ENCODE peak calls at places on chromosomes 1 and 21, in four cellular contexts. B, Q, M and L are unnamed samples.

GRCh38 chr1:66207484-66207883 is 326.5 kb upstream of the SGIP1 start:
- DNase-seq in M (peak; percentile 81), Q (no peak), B (no peak), L (no peak)

GRCh38 chr21:45209685-45210284 is 77.9 kb downstream of the POFUT2 start:
- DNase-seq in Q (no peak), M (no peak), B (no peak), L (no peak)

GRCh38 chr1:63710776-63711175 is 63.0 kb upstream of the ROR1 start:
- DNase-seq in Q (no peak), B (no peak), M (no peak), L (no peak)

GRCh38 chr1:178870944-178871343 is at the start of gene ANGPTL1:
- DNase-seq in Q (peak; percentile 4), B (no peak), M (peak; percentile 68), L (no peak)

GRCh38 chr1:243254233-243254926 is 701 bp downstream of the CEP170 start:
- DNase-seq in B (peak; percentile 53), M (peak; percentile 73), Q (peak; percentile 54), L (peak; percentile 35)

GRCh38 chr1:230788561-230789275 is 41.5 kb downstream of the CAPN9 start:
- DNase-seq in Q (no peak), M (no peak), B (no peak), L (no peak)

GRCh38 chr1:6268431-6268830 is 7.5 kb upstream of the GPR153 start:
- DNase-seq in B (no peak), M (no peak), Q (no peak), L (no peak)

GRCh38 chr1:178684542-178685000 is 40.5 kb upstream of the RALGPS2 start:
- DNase-seq in B (no peak), M (peak; percentile 94), Q (no peak), L (no peak)

GRCh38 chr1:27137022-27137542 is 17.8 kb downstream of the SLC9A1 start:
- DNase-seq in M (no peak), Q (no peak), B (no peak), L (no peak)

GRCh38 chr1:180598333-180598979 is 33.4 kb upstream of the XPR1 start:
- DNase-seq in Q (no peak), M (peak; percentile 44), B (no peak), L (no peak)

GRCh38 chr1:225772848-225773247 is 4.8 kb upstream of the SRP9 start:
- DNase-seq in Q (no peak), B (no peak), M (no peak), L (no peak)

GRCh38 chr1:208065862-208066261 is 154.9 kb upstream of the CD34 start:
- DNase-seq in M (peak; percentile 59), B (no peak), Q (no peak), L (no peak)

GRCh38 chr1:223331929-223332328 is 32.0 kb downstream of the SUSD4 start:
- DNase-seq in M (peak; percentile 89), Q (no peak), B (no peak), L (no peak)

GRCh38 chr1:27120849-27121248 is 34.1 kb downstream of the SLC9A1 start:
- DNase-seq in Q (no peak), B (no peak), M (no peak), L (no peak)

GRCh38 chr1:179082308-179083030 is 599 bp downstream of the TOR3A start:
- DNase-seq in Q (peak; percentile 47), M (no peak), B (peak; percentile 31), L (no peak)

GRCh38 chr1:184810735-184811316 is 56.2 kb upstream of the EDEM3 start:
- DNase-seq in B (peak; percentile 75), Q (no peak), M (no peak), L (no peak)

GRCh38 chr1:114554577-114554976 is 26.8 kb downstream of the BCAS2 start:
- DNase-seq in M (no peak), Q (no peak), B (no peak), L (no peak)

GRCh38 chr1:181846001-181846645 is 215.4 kb downstream of the ZNF648 start:
- DNase-seq in M (no peak), Q (no peak), B (no peak), L (no peak)

GRCh38 chr1:225908773-225909172 is 15.3 kb downstream of the PYCR2 start:
- DNase-seq in M (no peak), Q (no peak), B (no peak), L (no peak)

GRCh38 chr1:234276389-234276788 is 96.9 kb upstream of the COA6 start:
- DNase-seq in B (no peak), M (no peak), Q (no peak), L (no peak)

DNA sequence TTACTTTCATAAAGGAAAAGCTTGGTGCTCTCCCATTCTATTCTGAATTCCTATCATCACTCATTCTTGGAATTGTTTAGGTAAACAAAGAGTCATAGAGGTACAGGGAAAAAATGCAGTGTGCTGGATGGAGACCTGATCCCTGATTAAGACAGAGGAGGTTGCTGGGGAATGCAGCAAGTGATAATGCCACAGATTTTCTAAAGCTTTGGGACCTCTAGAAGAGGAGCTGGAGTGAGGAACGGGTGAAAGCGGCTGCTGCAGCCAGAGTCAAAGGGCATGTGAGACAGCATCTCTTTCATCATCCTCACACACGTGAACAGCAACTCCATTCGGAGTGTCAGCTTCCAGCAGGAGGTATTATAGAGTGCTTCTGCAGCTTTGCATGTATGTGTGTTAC is 54.9 kb upstream of the DIPK1A start:
- DNase-seq in Q (no peak), M (peak; percentile 43), B (no peak), L (no peak)
- TF ChIP-seq CTCF in Q (no peak), M (no peak), B (no peak), L (no peak)

GRCh38 chr1:28436211-28436769 is 66.8 kb downstream of the PHACTR4 start:
- DNase-seq in Q (no peak), M (no peak), B (no peak), L (no peak)
- TF ChIP-seq CTCF in Q (no peak), M (no peak), B (no peak), L (no peak)

GRCh38 chr1:241503444-241503843 is 16.1 kb downstream of the FH start:
- DNase-seq in Q (no peak), M (no peak), B (no peak), L (no peak)

DNA sequence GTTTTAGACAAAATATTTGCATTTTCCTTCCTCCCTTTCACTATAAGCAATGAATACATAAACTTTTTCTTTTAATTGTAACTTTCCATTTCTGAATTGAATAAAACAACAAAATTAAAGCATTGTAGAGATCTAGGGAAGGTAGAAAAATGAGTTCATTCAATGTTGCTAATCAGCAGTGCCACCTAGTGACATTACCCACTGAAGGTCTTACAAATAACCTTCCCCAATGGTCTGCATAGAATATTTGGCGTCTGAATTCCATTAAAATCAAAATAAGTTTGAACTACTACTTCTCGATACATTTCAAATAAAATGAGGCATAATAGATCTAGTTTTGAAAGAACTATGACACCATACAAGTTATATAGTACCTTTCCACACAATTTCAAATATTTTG is 19.6 kb downstream of the FH start:
- DNase-seq in B (no peak), M (peak; percentile 29), Q (peak; percentile 12), L (no peak)
- TF ChIP-seq CTCF in B (no peak), M (peak; percentile 63), Q (no peak), L (peak; percentile 73)

GRCh38 chr1:154324669-154325582 is at the start of gene ATP8B2:
- DNase-seq in M (peak; percentile 61), B (peak; percentile 80), Q (peak; percentile 86), L (peak; percentile 80)
- TF ChIP-seq CTCF in M (peak; percentile 86), B (peak; percentile 84), Q (peak; percentile 97), L (peak; percentile 90)

GRCh38 chr1:168555521-168556046 is 11.8 kb upstream of the XCL2 start:
- DNase-seq in M (no peak), Q (no peak), B (no peak), L (no peak)
- TF ChIP-seq CTCF in M (no peak), Q (no peak), B (no peak), L (no peak)